ENCODE peak calls at places on chromosome 12, in nine cellular contexts. One of them, this sample, is unnamed.

GRCh38 chr12:38411426-38411825 is 94.9 kb downstream of the ALG10B start:
- DNase-seq in fibroblast of lung: no peak
- DNase-seq in adrenal gland: no peak
- DNase-seq in RWPE2: no peak
- DNase-seq in Calu3: no peak
- DNase-seq in AG10803: no peak
- DNase-seq in HFFc6: no peak
- DNase-seq in cardiac fibroblast: no peak
- DNase-seq in MCF 10A: no peak
- DNase-seq in this sample: no peak

GRCh38 chr12:19688489-19688888 is 249.2 kb downstream of the AEBP2 start:
- DNase-seq in AG10803: no peak
- DNase-seq in Calu3: no peak
- DNase-seq in RWPE2: no peak
- DNase-seq in MCF 10A: peak
- DNase-seq in fibroblast of lung: peak
- DNase-seq in cardiac fibroblast: peak
- DNase-seq in adrenal gland: no peak
- DNase-seq in HFFc6: no peak
- DNase-seq in this sample: no peak

GRCh38 chr12:21248679-21249078 is 86.0 kb downstream of the SLCO1A2 start:
- DNase-seq in HFFc6: no peak
- DNase-seq in RWPE2: no peak
- DNase-seq in adrenal gland: no peak
- DNase-seq in fibroblast of lung: peak
- DNase-seq in AG10803: peak
- DNase-seq in Calu3: no peak
- DNase-seq in cardiac fibroblast: peak
- DNase-seq in MCF 10A: peak
- DNase-seq in this sample: no peak

GRCh38 chr12:16352481-16352880 is 5.0 kb downstream of the MGST1 start:
- DNase-seq in AG10803: peak
- DNase-seq in MCF 10A: no peak
- DNase-seq in HFFc6: peak
- DNase-seq in Calu3: no peak
- DNase-seq in adrenal gland: no peak
- DNase-seq in fibroblast of lung: peak
- DNase-seq in cardiac fibroblast: peak
- DNase-seq in RWPE2: no peak
- DNase-seq in this sample: no peak

GRCh38 chr12:118645219-118645618 is 268.9 kb downstream of the SUDS3 start:
- DNase-seq in AG10803: no peak
- DNase-seq in Calu3: peak
- DNase-seq in cardiac fibroblast: no peak
- DNase-seq in adrenal gland: no peak
- DNase-seq in MCF 10A: peak
- DNase-seq in RWPE2: no peak
- DNase-seq in fibroblast of lung: no peak
- DNase-seq in HFFc6: no peak
- DNase-seq in this sample: no peak

GRCh38 chr12:5971194-5971850 is 26.3 kb upstream of the ANO2 start:
- DNase-seq in MCF 10A: no peak
- DNase-seq in RWPE2: no peak
- DNase-seq in adrenal gland: no peak
- DNase-seq in HFFc6: no peak
- DNase-seq in AG10803: no peak
- DNase-seq in Calu3: no peak
- DNase-seq in cardiac fibroblast: no peak
- DNase-seq in fibroblast of lung: no peak
- DNase-seq in this sample: no peak

GRCh38 chr12:89525002-89525823 is 617 bp upstream of the GALNT4 start:
- DNase-seq in cardiac fibroblast: no peak
- DNase-seq in MCF 10A: peak
- DNase-seq in fibroblast of lung: peak
- DNase-seq in Calu3: peak
- DNase-seq in HFFc6: no peak
- DNase-seq in adrenal gland: peak
- DNase-seq in RWPE2: peak
- DNase-seq in AG10803: peak
- DNase-seq in this sample: no peak

GRCh38 chr12:94560416-94561221 is 89.7 kb downstream of the TMCC3 start:
- DNase-seq in AG10803: no peak
- DNase-seq in HFFc6: no peak
- DNase-seq in Calu3: peak
- DNase-seq in MCF 10A: peak
- DNase-seq in fibroblast of lung: peak
- DNase-seq in RWPE2: peak
- DNase-seq in cardiac fibroblast: no peak
- DNase-seq in adrenal gland: peak
- DNase-seq in this sample: no peak

GRCh38 chr12:119334459-119335170 is at the start of gene CCDC60:
- DNase-seq in RWPE2: no peak
- DNase-seq in AG10803: no peak
- DNase-seq in MCF 10A: no peak
- DNase-seq in Calu3: no peak
- DNase-seq in fibroblast of lung: no peak
- DNase-seq in HFFc6: no peak
- DNase-seq in adrenal gland: no peak
- DNase-seq in cardiac fibroblast: no peak
- DNase-seq in this sample: no peak

GRCh38 chr12:18343708-18344107 is 82.4 kb downstream of the PIK3C2G start:
- DNase-seq in Calu3: no peak
- DNase-seq in cardiac fibroblast: no peak
- DNase-seq in adrenal gland: no peak
- DNase-seq in RWPE2: no peak
- DNase-seq in MCF 10A: no peak
- DNase-seq in fibroblast of lung: no peak
- DNase-seq in HFFc6: no peak
- DNase-seq in AG10803: no peak
- DNase-seq in this sample: no peak

GRCh38 chr12:102323799-102324198 is 126.2 kb upstream of the PMCH start:
- DNase-seq in cardiac fibroblast: no peak
- DNase-seq in RWPE2: no peak
- DNase-seq in MCF 10A: no peak
- DNase-seq in Calu3: no peak
- DNase-seq in fibroblast of lung: no peak
- DNase-seq in AG10803: no peak
- DNase-seq in adrenal gland: no peak
- DNase-seq in HFFc6: no peak
- DNase-seq in this sample: no peak

GRCh38 chr12:44154128-44154527 is 318.2 kb downstream of the TMEM117 start:
- DNase-seq in fibroblast of lung: peak
- DNase-seq in adrenal gland: no peak
- DNase-seq in Calu3: no peak
- DNase-seq in MCF 10A: no peak
- DNase-seq in HFFc6: peak
- DNase-seq in cardiac fibroblast: peak
- DNase-seq in RWPE2: no peak
- DNase-seq in AG10803: peak
- DNase-seq in this sample: no peak

GRCh38 chr12:119301367-119301766 is 33.2 kb upstream of the CCDC60 start:
- DNase-seq in RWPE2: no peak
- DNase-seq in MCF 10A: no peak
- DNase-seq in cardiac fibroblast: no peak
- DNase-seq in HFFc6: no peak
- DNase-seq in Calu3: no peak
- DNase-seq in adrenal gland: no peak
- DNase-seq in AG10803: no peak
- DNase-seq in fibroblast of lung: no peak
- DNase-seq in this sample: no peak

GRCh38 chr12:48993787-48994186 is 5.4 kb downstream of the DDN start:
- DNase-seq in adrenal gland: no peak
- DNase-seq in AG10803: no peak
- DNase-seq in cardiac fibroblast: no peak
- DNase-seq in fibroblast of lung: no peak
- DNase-seq in HFFc6: no peak
- DNase-seq in RWPE2: no peak
- DNase-seq in Calu3: no peak
- DNase-seq in MCF 10A: no peak
- DNase-seq in this sample: no peak

GRCh38 chr12:90304231-90304630 is 595.6 kb upstream of the ATP2B1 start:
- DNase-seq in HFFc6: no peak
- DNase-seq in AG10803: no peak
- DNase-seq in cardiac fibroblast: no peak
- DNase-seq in fibroblast of lung: no peak
- DNase-seq in MCF 10A: no peak
- DNase-seq in RWPE2: no peak
- DNase-seq in Calu3: no peak
- DNase-seq in adrenal gland: no peak
- DNase-seq in this sample: no peak

GRCh38 chr12:20695232-20695631 is at the start of gene SLCO1C1:
- DNase-seq in RWPE2: no peak
- DNase-seq in HFFc6: no peak
- DNase-seq in fibroblast of lung: no peak
- DNase-seq in Calu3: no peak
- DNase-seq in cardiac fibroblast: no peak
- DNase-seq in MCF 10A: no peak
- DNase-seq in adrenal gland: no peak
- DNase-seq in AG10803: no peak
- DNase-seq in this sample: no peak

GRCh38 chr12:26338574-26339572 is 143.5 kb downstream of the SSPN start:
- DNase-seq in RWPE2: no peak
- DNase-seq in cardiac fibroblast: peak
- DNase-seq in adrenal gland: no peak
- DNase-seq in AG10803: peak
- DNase-seq in MCF 10A: no peak
- DNase-seq in HFFc6: peak
- DNase-seq in fibroblast of lung: peak
- DNase-seq in Calu3: no peak
- DNase-seq in this sample: no peak

GRCh38 chr12:79233341-79233761 is 368.8 kb downstream of the SYT1 start:
- DNase-seq in AG10803: no peak
- DNase-seq in fibroblast of lung: no peak
- DNase-seq in adrenal gland: no peak
- DNase-seq in RWPE2: no peak
- DNase-seq in Calu3: no peak
- DNase-seq in HFFc6: no peak
- DNase-seq in MCF 10A: no peak
- DNase-seq in cardiac fibroblast: no peak
- DNase-seq in this sample: no peak

GRCh38 chr12:25155031-25155576 is 39.9 kb downstream of the DNAI7 start:
- DNase-seq in HFFc6: peak
- DNase-seq in fibroblast of lung: peak
- DNase-seq in Calu3: peak
- DNase-seq in AG10803: peak
- DNase-seq in RWPE2: no peak
- DNase-seq in MCF 10A: peak
- DNase-seq in cardiac fibroblast: peak
- DNase-seq in adrenal gland: no peak
- DNase-seq in this sample: no peak

GRCh38 chr12:4562034-4562657 is at the start of gene DYRK4:
- DNase-seq in AG10803: peak
- DNase-seq in adrenal gland: peak
- DNase-seq in fibroblast of lung: peak
- DNase-seq in MCF 10A: no peak
- DNase-seq in RWPE2: peak
- DNase-seq in HFFc6: peak
- DNase-seq in Calu3: peak
- DNase-seq in cardiac fibroblast: peak
- DNase-seq in this sample: no peak

GRCh38 chr12:93219947-93220346 is 157.8 kb upstream of the NUDT4 start:
- DNase-seq in HFFc6: no peak
- DNase-seq in AG10803: no peak
- DNase-seq in adrenal gland: no peak
- DNase-seq in MCF 10A: no peak
- DNase-seq in cardiac fibroblast: no peak
- DNase-seq in fibroblast of lung: no peak
- DNase-seq in Calu3: no peak
- DNase-seq in RWPE2: no peak
- DNase-seq in this sample: no peak

GRCh38 chr12:131583085-131583712 is 127.7 kb upstream of the SFSWAP start:
- DNase-seq in MCF 10A: no peak
- DNase-seq in HFFc6: no peak
- DNase-seq in cardiac fibroblast: no peak
- DNase-seq in RWPE2: no peak
- DNase-seq in adrenal gland: no peak
- DNase-seq in Calu3: no peak
- DNase-seq in fibroblast of lung: no peak
- DNase-seq in AG10803: no peak
- DNase-seq in this sample: no peak

GRCh38 chr12:77189463-77189862 is 124.1 kb upstream of the E2F7 start:
- DNase-seq in adrenal gland: no peak
- DNase-seq in Calu3: no peak
- DNase-seq in RWPE2: no peak
- DNase-seq in AG10803: peak
- DNase-seq in cardiac fibroblast: peak
- DNase-seq in fibroblast of lung: peak
- DNase-seq in MCF 10A: peak
- DNase-seq in HFFc6: peak
- DNase-seq in this sample: no peak

GRCh38 chr12:61029516-61029915 is 1230.7 kb upstream of the USP15 start:
- DNase-seq in HFFc6: no peak
- DNase-seq in fibroblast of lung: no peak
- DNase-seq in AG10803: no peak
- DNase-seq in RWPE2: no peak
- DNase-seq in MCF 10A: no peak
- DNase-seq in adrenal gland: no peak
- DNase-seq in cardiac fibroblast: no peak
- DNase-seq in Calu3: no peak
- DNase-seq in this sample: no peak
- TF ChIP-seq CTCF in HFFc6: no peak
- TF ChIP-seq CTCF in fibroblast of lung: no peak
- TF ChIP-seq CTCF in AG10803: no peak
- TF ChIP-seq CTCF in RWPE2: no peak
- TF ChIP-seq CTCF in MCF 10A: no peak
- TF ChIP-seq CTCF in adrenal gland: no peak
- TF ChIP-seq CTCF in cardiac fibroblast: no peak
- TF ChIP-seq CTCF in Calu3: no peak
- TF ChIP-seq CTCF in this sample: no peak

GRCh38 chr12:108821407-108822397 is 35.7 kb downstream of the SSH1 start:
- DNase-seq in RWPE2: no peak
- DNase-seq in cardiac fibroblast: peak
- DNase-seq in HFFc6: no peak
- DNase-seq in fibroblast of lung: peak
- DNase-seq in Calu3: peak
- DNase-seq in AG10803: peak
- DNase-seq in MCF 10A: peak
- DNase-seq in adrenal gland: no peak
- DNase-seq in this sample: no peak
- TF ChIP-seq CTCF in RWPE2: no peak
- TF ChIP-seq CTCF in cardiac fibroblast: no peak
- TF ChIP-seq CTCF in HFFc6: peak
- TF ChIP-seq CTCF in fibroblast of lung: no peak
- TF ChIP-seq CTCF in Calu3: no peak
- TF ChIP-seq CTCF in AG10803: no peak
- TF ChIP-seq CTCF in MCF 10A: no peak
- TF ChIP-seq CTCF in adrenal gland: no peak
- TF ChIP-seq CTCF in this sample: no peak

GRCh38 chr12:40232602-40233001 is 7.8 kb downstream of the LRRK2 start:
- DNase-seq in AG10803: no peak
- DNase-seq in MCF 10A: no peak
- DNase-seq in fibroblast of lung: no peak
- DNase-seq in adrenal gland: no peak
- DNase-seq in Calu3: no peak
- DNase-seq in HFFc6: no peak
- DNase-seq in RWPE2: no peak
- DNase-seq in cardiac fibroblast: no peak
- DNase-seq in this sample: no peak
- TF ChIP-seq CTCF in AG10803: no peak
- TF ChIP-seq CTCF in MCF 10A: no peak
- TF ChIP-seq CTCF in fibroblast of lung: no peak
- TF ChIP-seq CTCF in adrenal gland: no peak
- TF ChIP-seq CTCF in Calu3: no peak
- TF ChIP-seq CTCF in HFFc6: no peak
- TF ChIP-seq CTCF in RWPE2: no peak
- TF ChIP-seq CTCF in cardiac fibroblast: no peak
- TF ChIP-seq CTCF in this sample: no peak

GRCh38 chr12:113647048-113647447 is 175.4 kb upstream of the LHX5 start:
- DNase-seq in RWPE2: no peak
- DNase-seq in MCF 10A: peak
- DNase-seq in fibroblast of lung: no peak
- DNase-seq in Calu3: peak
- DNase-seq in adrenal gland: no peak
- DNase-seq in cardiac fibroblast: no peak
- DNase-seq in HFFc6: no peak
- DNase-seq in AG10803: no peak
- DNase-seq in this sample: no peak
- TF ChIP-seq CTCF in RWPE2: no peak
- TF ChIP-seq CTCF in MCF 10A: no peak
- TF ChIP-seq CTCF in fibroblast of lung: no peak
- TF ChIP-seq CTCF in Calu3: peak
- TF ChIP-seq CTCF in adrenal gland: no peak
- TF ChIP-seq CTCF in cardiac fibroblast: no peak
- TF ChIP-seq CTCF in HFFc6: peak
- TF ChIP-seq CTCF in AG10803: no peak
- TF ChIP-seq CTCF in this sample: no peak